ENCODE peak calls at places on chromosomes 4 and X, in four cellular contexts. G is activated CD8-positive, alpha-beta T cell treated with anti-CD3 and anti-CD28 coated beads for 36 hours; K is astrocyte of the spinal cord; Q is heart left ventricle. Y is an unnamed sample.

GRCh38 chr4:134251322-134251721 is 49.7 kb upstream of the PABPC4L start:
- DNase-seq in G (no peak), K (no peak), Q (no peak), Y (no peak)

GRCh38 chr4:184851200-184851541 is 25.4 kb upstream of the ACSL1 start:
- DNase-seq in G (peak; percentile 16), K (no peak), Q (no peak), Y (peak; percentile 53)

GRCh38 chrX:53421125-53421524 is 1.3 kb downstream of the SMC1A start:
- DNase-seq in G (no peak), K (no peak), Q (no peak), Y (no peak)

GRCh38 chr4:140971077-140971792 is 162.0 kb downstream of the RNF150 start:
- DNase-seq in G (no peak), K (no peak), Q (no peak), Y (no peak)

GRCh38 chr4:41763741-41764140 is 15.2 kb upstream of the PHOX2B start:
- DNase-seq in G (no peak), K (no peak), Q (no peak), Y (no peak)

GRCh38 chrX:9467181-9467580 is 2.3 kb downstream of the TBL1X start:
- DNase-seq in G (no peak), K (no peak), Q (no peak), Y (no peak)

GRCh38 chrX:109890910-109891502 is 111.9 kb upstream of the TMEM164 start:
- DNase-seq in G (peak; percentile 59), K (peak; percentile 61), Q (peak; percentile 59), Y (peak; percentile 57)

GRCh38 chr4:185534534-185534849 is 815 bp downstream of the PDLIM3 start:
- DNase-seq in G (no peak), K (no peak), Q (no peak), Y (peak; percentile 25)

GRCh38 chrX:121365572-121366161 is 318.3 kb downstream of the GLUD2 start:
- DNase-seq in G (peak; percentile 1), K (no peak), Q (no peak), Y (no peak)

GRCh38 chrX:70970482-70970999 is 39.6 kb upstream of the SLC7A3 start:
- DNase-seq in G (no peak), K (peak; percentile 14), Q (no peak), Y (no peak)

GRCh38 chrX:38982370-38982769 is 181.1 kb downstream of the MID1IP1 start:
- DNase-seq in G (no peak), K (no peak), Q (no peak), Y (no peak)

GRCh38 chrX:14801136-14801535 is 71.7 kb downstream of the FANCB start:
- DNase-seq in G (no peak), K (peak; percentile 1), Q (no peak), Y (no peak)

GRCh38 chr4:26819478-26819877 is 41.2 kb upstream of the STIM2 start:
- DNase-seq in G (no peak), K (no peak), Q (no peak), Y (no peak)

GRCh38 chr4:154465085-154465484 is 26.5 kb downstream of the DCHS2 start:
- DNase-seq in G (no peak), K (no peak), Q (no peak), Y (no peak)

GRCh38 chr4:176163041-176163440 is 32.3 kb downstream of the SPATA4 start:
- DNase-seq in G (no peak), K (no peak), Q (no peak), Y (no peak)

GRCh38 chrX:40097492-40098263 is at the start of gene BCOR:
- DNase-seq in G (peak; percentile 77), K (no peak), Q (peak; percentile 86), Y (peak; percentile 66)

GRCh38 chrX:11540532-11541377 is 125.0 kb downstream of the ARHGAP6 start:
- DNase-seq in G (no peak), K (no peak), Q (peak; percentile 46), Y (peak; percentile 7)

GRCh38 chr4:86178216-86178615 is 181.6 kb downstream of the MAPK10 start:
- DNase-seq in G (no peak), K (no peak), Q (no peak), Y (no peak)

GRCh38 chrX:149161438-149162088 is 343.5 kb downstream of the IDS start:
- DNase-seq in G (no peak), K (no peak), Q (no peak), Y (no peak)

GRCh38 chr4:86771141-86771540 is 78.0 kb downstream of the SLC10A6 start:
- DNase-seq in G (no peak), K (no peak), Q (no peak), Y (no peak)

GRCh38 chrX:100409316-100410082 is 574 bp downstream of the PCDH19 start:
- DNase-seq in G (no peak), K (no peak), Q (no peak), Y (peak; percentile 39)

GRCh38 chr4:83328486-83328885 is 6.2 kb downstream of the HPSE start:
- DNase-seq in G (no peak), K (no peak), Q (no peak), Y (no peak)

GRCh38 chr4:138401330-138401729 is 159.2 kb upstream of the SLC7A11 start:
- DNase-seq in G (no peak), K (no peak), Q (peak; percentile 67), Y (no peak)

GRCh38 chrX:128807367-128807766 is 715.9 kb downstream of the SMARCA1 start:
- DNase-seq in G (no peak), K (no peak), Q (no peak), Y (no peak)

GRCh38 chr4:16129336-16129735 is 45.5 kb upstream of the PROM1 start:
- DNase-seq in G (no peak), K (no peak), Q (no peak), Y (no peak)

GRCh38 chrX:16610121-16610565 is 39.8 kb upstream of the S100G start:
- DNase-seq in G (no peak), K (peak; percentile 76), Q (no peak), Y (no peak)

GRCh38 chrX:16617382-16617781 is 32.6 kb upstream of the S100G start:
- DNase-seq in G (no peak), K (no peak), Q (no peak), Y (no peak)

GRCh38 chrX:16618422-16618821 is 31.5 kb upstream of the S100G start:
- DNase-seq in G (no peak), K (no peak), Q (no peak), Y (no peak)

GRCh38 chrX:16612257-16612987 is 37.5 kb upstream of the S100G start:
- DNase-seq in G (no peak), K (no peak), Q (no peak), Y (no peak)
- TF ChIP-seq CTCF in G (no peak), K (no peak), Q (no peak), Y (no peak)

GRCh38 chrX:4268676-4269075 is 555.2 kb upstream of the PRKX start:
- DNase-seq in G (no peak), K (no peak), Q (no peak), Y (no peak)

GRCh38 chrX:4265036-4265435 is 551.6 kb upstream of the PRKX start:
- DNase-seq in G (no peak), K (no peak), Q (no peak), Y (no peak)

DNA sequence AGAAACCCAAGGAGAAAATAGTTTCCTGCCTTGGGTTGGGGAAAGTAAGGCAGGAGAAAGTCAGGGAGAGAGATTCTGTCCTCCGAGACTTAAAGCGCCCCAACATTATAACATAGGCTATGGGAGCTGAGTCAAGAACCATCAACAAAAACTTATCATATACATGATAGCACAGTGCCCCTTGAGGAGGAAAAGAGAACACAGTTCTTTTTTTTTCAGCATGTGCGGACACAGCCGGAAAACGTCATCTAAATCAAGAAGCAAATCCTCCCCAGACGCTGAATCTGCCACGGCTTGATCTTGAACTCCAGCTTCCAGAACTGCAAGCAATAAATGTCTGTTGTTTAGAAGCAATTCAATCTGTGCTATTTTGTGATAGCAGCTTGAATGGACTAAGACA is 549.6 kb upstream of the PRKX start:
- DNase-seq in G (peak; percentile 4), K (no peak), Q (no peak), Y (no peak)
- TF ChIP-seq CTCF in G (no peak), K (no peak), Q (peak; percentile 11), Y (peak; percentile 21)

GRCh38 chr4:103786014-103786413 is 66.2 kb upstream of the TACR3 start:
- DNase-seq in G (no peak), K (peak; percentile 3), Q (no peak), Y (peak; percentile 18)
- TF ChIP-seq CTCF in G (peak; percentile 29), K (peak; percentile 39), Q (peak; percentile 16), Y (peak; percentile 69)

GRCh38 chr4:168585168-168586091 is 88.6 kb downstream of the PALLD start:
- DNase-seq in G (peak; percentile 59), K (peak; percentile 87), Q (peak; percentile 83), Y (peak; percentile 17)
- TF ChIP-seq CTCF in G (peak; percentile 43), K (peak; percentile 81), Q (peak; percentile 79), Y (peak; percentile 57)

GRCh38 chr4:64713256-64713840 is 304.1 kb upstream of the TECRL start:
- DNase-seq in G (no peak), K (peak; percentile 51), Q (no peak), Y (peak; percentile 23)
- TF ChIP-seq CTCF in G (peak; percentile 50), K (peak; percentile 51), Q (peak; percentile 52), Y (peak; percentile 62)

GRCh38 chr4:108155373-108155772 is 13.4 kb downstream of the LEF1 start:
- DNase-seq in G (peak; percentile 61), K (peak; percentile 60), Q (no peak), Y (no peak)
- TF ChIP-seq CTCF in G (no peak), K (peak; percentile 49), Q (no peak), Y (no peak)

Y was measured in GM13977.